ENCODE peak calls at places on chromosomes 4 and X, in nine cellular contexts. J is dorsolateral prefrontal cortex; M is EH; E is AG04450; A is Ammon's horn; Y is iPS-NIHi11; D is cerebellar cortex; Z is activated CD8-positive, alpha-beta memory T cell treated with anti-CD3 and anti-CD28 coated beads for 48 hours; N is stimulated activated naive B cell treated with anti-CD40 and anti-IgM and Interleukin-4, amounts not matched to agents 10 μg/mL and 1 μg/mL and 100 μg/mL, for 72 hours. O is an unnamed sample.

GRCh38 chrX:82218361-82218760 is 1016.5 kb downstream of the SH3BGRL start:
- DNase-seq in D (no peak), E (no peak), Y (peak), A (peak), J (no peak), Z (no peak), M (no peak), N (no peak), O (peak)

GRCh38 chrX:85922821-85923220 is 124.5 kb downstream of the CHM start:
- DNase-seq in J (no peak), N (no peak), D (no peak), Y (no peak), Z (no peak), E (peak), M (peak), A (peak), O (no peak)

GRCh38 chrX:150898343-150899190 is at the start of gene CD99L2:
- DNase-seq in Y (peak), D (peak), J (peak), Z (peak), A (peak), E (peak), M (peak), N (peak), O (peak)

GRCh38 chr4:73438048-73438447 is 2.0 kb downstream of the AFP start:
- DNase-seq in N (no peak), M (no peak), D (no peak), J (no peak), Y (no peak), E (no peak), A (no peak), Z (no peak), O (no peak)

GRCh38 chr4:6523251-6523650 is 50.8 kb upstream of the PPP2R2C start:
- DNase-seq in Z (no peak), A (no peak), N (no peak), Y (no peak), M (peak), E (no peak), D (no peak), J (no peak), O (no peak)

GRCh38 chr4:8384397-8385060 is 56.0 kb downstream of the ACOX3 start:
- DNase-seq in Y (no peak), J (no peak), A (no peak), Z (no peak), D (no peak), N (no peak), M (no peak), E (no peak), O (peak)

GRCh38 chrX:46957299-46957698 is 45.1 kb downstream of the JADE3 start:
- DNase-seq in M (no peak), A (no peak), Y (no peak), J (no peak), D (no peak), E (no peak), N (no peak), Z (no peak), O (no peak)

GRCh38 chr4:8548731-8549351 is 31.4 kb upstream of the GPR78 start:
- DNase-seq in E (no peak), A (no peak), D (no peak), M (no peak), J (no peak), Y (no peak), Z (no peak), N (no peak), O (no peak)

GRCh38 chrX:115563633-115564182 is 2.7 kb downstream of the PLS3 start:
- DNase-seq in Y (no peak), Z (no peak), E (no peak), N (no peak), J (no peak), M (no peak), A (no peak), D (no peak), O (peak)

GRCh38 chrX:21666252-21666651 is 8.1 kb upstream of the KLHL34 start:
- DNase-seq in N (no peak), J (no peak), Z (no peak), E (no peak), M (no peak), D (no peak), A (no peak), Y (no peak), O (no peak)

GRCh38 chrX:139945075-139945474 is 12.2 kb upstream of the ATP11C start:
- DNase-seq in J (no peak), A (no peak), D (no peak), N (no peak), Z (no peak), Y (no peak), M (no peak), E (no peak), O (no peak)

GRCh38 chrX:46648660-46649059 is 75.1 kb downstream of the CHST7 start:
- DNase-seq in N (no peak), D (no peak), M (no peak), J (no peak), E (no peak), Z (no peak), A (no peak), Y (peak), O (peak)

GRCh38 chr4:167232805-167233522 is 1.3 kb downstream of the SPOCK3 start:
- DNase-seq in D (no peak), A (peak), M (no peak), J (peak), E (no peak), N (no peak), Z (no peak), Y (no peak), O (peak)

GRCh38 chr4:7981738-7982394 is 42.2 kb upstream of the AFAP1 start:
- DNase-seq in M (no peak), D (no peak), N (no peak), Y (no peak), J (no peak), E (no peak), A (no peak), Z (no peak), O (no peak)

GRCh38 chrX:54043696-54044125 is 562 bp downstream of the PHF8 start:
- DNase-seq in Y (peak), M (peak), J (no peak), Z (no peak), E (no peak), N (peak), D (peak), A (peak), O (no peak)

GRCh38 chrX:47619486-47620302 is at the start of gene SYN1:
- DNase-seq in M (peak), J (peak), D (peak), A (peak), Y (peak), N (peak), Z (peak), E (peak), O (peak)

GRCh38 chrX:23919706-23920320 is 12.0 kb downstream of the CXorf58 start:
- DNase-seq in J (no peak), M (peak), E (no peak), Y (no peak), N (no peak), A (no peak), Z (no peak), D (peak), O (peak)

GRCh38 chrX:10296581-10296980 is 139.8 kb downstream of the CLCN4 start:
- DNase-seq in M (peak), J (no peak), E (peak), N (no peak), A (no peak), Z (no peak), D (no peak), Y (no peak), O (no peak)

GRCh38 chrX:53379747-53380146 is 42.7 kb downstream of the SMC1A start:
- DNase-seq in Z (no peak), Y (no peak), M (no peak), E (no peak), J (no peak), D (no peak), N (no peak), A (no peak), O (no peak)

GRCh38 chr4:87097075-87097474 is 123.3 kb downstream of the KLHL8 start:
- DNase-seq in Y (peak), Z (no peak), M (no peak), N (no peak), E (no peak), D (no peak), J (no peak), A (no peak), O (peak)

GRCh38 chr4:108224628-108225053 is 55.9 kb upstream of the LEF1 start:
- DNase-seq in Y (no peak), Z (no peak), N (no peak), E (peak), A (no peak), M (peak), J (no peak), D (no peak), O (peak)

GRCh38 chrX:68588653-68589371 is 58.7 kb upstream of the STARD8 start:
- DNase-seq in Z (no peak), E (no peak), M (peak), Y (no peak), N (no peak), D (no peak), J (no peak), A (no peak), O (peak)

GRCh38 chr4:16123356-16124084 is 39.7 kb upstream of the PROM1 start:
- DNase-seq in E (no peak), A (no peak), Z (no peak), J (no peak), D (peak), M (no peak), Y (no peak), N (no peak), O (no peak)

GRCh38 chrX:72297953-72298730 is 7.6 kb downstream of the CITED1 start:
- DNase-seq in E (no peak), A (no peak), N (no peak), D (peak), Z (no peak), J (no peak), Y (peak), M (peak), O (peak)